ENCODE peak calls at places on chromosome 3, in five cellular contexts. One of them, this sample, is unnamed.

GRCh38 chr3:158489181-158489580 is 81.8 kb upstream of the MLF1 start:
- DNase-seq in T1000: no peak
- DNase-seq in dorsolateral prefrontal cortex: no peak
- DNase-seq in hypothalamus: no peak
- DNase-seq in midbrain: no peak
- DNase-seq in this sample: no peak

GRCh38 chr3:77648214-77648613 is 608.3 kb downstream of the ROBO2 start:
- DNase-seq in T1000: no peak
- DNase-seq in dorsolateral prefrontal cortex: no peak
- DNase-seq in hypothalamus: no peak
- DNase-seq in midbrain: no peak
- DNase-seq in this sample: no peak

GRCh38 chr3:189393598-189393997 is 221.8 kb downstream of the TPRG1 start:
- DNase-seq in hypothalamus: no peak
- DNase-seq in midbrain: no peak
- DNase-seq in dorsolateral prefrontal cortex: no peak
- DNase-seq in T1000: no peak
- DNase-seq in this sample: peak

GRCh38 chr3:153293222-153293621 is 131.2 kb downstream of the RAP2B start:
- DNase-seq in hypothalamus: no peak
- DNase-seq in T1000: no peak
- DNase-seq in midbrain: no peak
- DNase-seq in dorsolateral prefrontal cortex: no peak
- DNase-seq in this sample: no peak

GRCh38 chr3:175526609-175527280 is 667.6 kb downstream of the NAALADL2 start:
- DNase-seq in hypothalamus: no peak
- DNase-seq in dorsolateral prefrontal cortex: no peak
- DNase-seq in T1000: no peak
- DNase-seq in midbrain: peak
- DNase-seq in this sample: no peak

GRCh38 chr3:64685800-64686445 is 1.9 kb downstream of the ADAMTS9 start:
- DNase-seq in dorsolateral prefrontal cortex: peak
- DNase-seq in T1000: peak
- DNase-seq in hypothalamus: peak
- DNase-seq in midbrain: peak
- DNase-seq in this sample: peak

GRCh38 chr3:4752201-4753072 is 226.8 kb upstream of the BHLHE40 start:
- DNase-seq in midbrain: no peak
- DNase-seq in hypothalamus: no peak
- DNase-seq in dorsolateral prefrontal cortex: no peak
- DNase-seq in T1000: no peak
- DNase-seq in this sample: peak

GRCh38 chr3:59884409-59884808 is 834.6 kb upstream of the CFAP20DC start:
- DNase-seq in midbrain: no peak
- DNase-seq in T1000: no peak
- DNase-seq in dorsolateral prefrontal cortex: no peak
- DNase-seq in hypothalamus: no peak
- DNase-seq in this sample: no peak

GRCh38 chr3:24845524-24846155 is 351.0 kb upstream of the THRB start:
- DNase-seq in midbrain: no peak
- DNase-seq in T1000: no peak
- DNase-seq in dorsolateral prefrontal cortex: no peak
- DNase-seq in hypothalamus: no peak
- DNase-seq in this sample: no peak

GRCh38 chr3:181948286-181948685 is 236.6 kb downstream of the SOX2 start:
- DNase-seq in hypothalamus: no peak
- DNase-seq in T1000: no peak
- DNase-seq in midbrain: no peak
- DNase-seq in dorsolateral prefrontal cortex: no peak
- DNase-seq in this sample: peak

GRCh38 chr3:197874653-197875052 is 75.3 kb upstream of the RPL35A start:
- DNase-seq in dorsolateral prefrontal cortex: no peak
- DNase-seq in midbrain: no peak
- DNase-seq in T1000: no peak
- DNase-seq in hypothalamus: no peak
- DNase-seq in this sample: no peak

GRCh38 chr3:14849831-14850230 is 31.1 kb downstream of the FGD5 start:
- DNase-seq in T1000: no peak
- DNase-seq in hypothalamus: no peak
- DNase-seq in midbrain: no peak
- DNase-seq in dorsolateral prefrontal cortex: no peak
- DNase-seq in this sample: no peak

GRCh38 chr3:172305552-172305951 is 142.7 kb downstream of the GHSR start:
- DNase-seq in hypothalamus: no peak
- DNase-seq in midbrain: no peak
- DNase-seq in T1000: no peak
- DNase-seq in dorsolateral prefrontal cortex: no peak
- DNase-seq in this sample: peak

GRCh38 chr3:4864503-4864902 is 114.7 kb upstream of the BHLHE40 start:
- DNase-seq in midbrain: no peak
- DNase-seq in hypothalamus: no peak
- DNase-seq in dorsolateral prefrontal cortex: no peak
- DNase-seq in T1000: no peak
- DNase-seq in this sample: no peak

GRCh38 chr3:111069974-111070751 is 1.5 kb upstream of the NECTIN3 start:
- DNase-seq in midbrain: peak
- DNase-seq in T1000: no peak
- DNase-seq in dorsolateral prefrontal cortex: no peak
- DNase-seq in hypothalamus: peak
- DNase-seq in this sample: peak

GRCh38 chr3:116148881-116149530 is 296.3 kb downstream of the LSAMP start:
- DNase-seq in hypothalamus: no peak
- DNase-seq in dorsolateral prefrontal cortex: no peak
- DNase-seq in T1000: no peak
- DNase-seq in midbrain: no peak
- DNase-seq in this sample: no peak

GRCh38 chr3:53890726-53891499 is 746 bp downstream of the SELENOK start:
- DNase-seq in T1000: no peak
- DNase-seq in midbrain: no peak
- DNase-seq in dorsolateral prefrontal cortex: no peak
- DNase-seq in hypothalamus: no peak
- DNase-seq in this sample: peak

GRCh38 chr3:52456169-52456799 is 880 bp downstream of the NISCH start:
- DNase-seq in T1000: no peak
- DNase-seq in midbrain: no peak
- DNase-seq in hypothalamus: no peak
- DNase-seq in dorsolateral prefrontal cortex: no peak
- DNase-seq in this sample: peak

GRCh38 chr3:2247831-2248230 is 149.2 kb downstream of the CNTN4 start:
- DNase-seq in hypothalamus: no peak
- DNase-seq in midbrain: no peak
- DNase-seq in T1000: no peak
- DNase-seq in dorsolateral prefrontal cortex: no peak
- DNase-seq in this sample: peak

GRCh38 chr3:48468329-48468731 is 21.8 kb downstream of the ATRIP start:
- DNase-seq in hypothalamus: no peak
- DNase-seq in dorsolateral prefrontal cortex: no peak
- DNase-seq in midbrain: no peak
- DNase-seq in T1000: no peak
- DNase-seq in this sample: no peak

GRCh38 chr3:165206454-165207266 is 10.5 kb upstream of the SLITRK3 start:
- DNase-seq in hypothalamus: peak
- DNase-seq in T1000: no peak
- DNase-seq in midbrain: peak
- DNase-seq in dorsolateral prefrontal cortex: peak
- DNase-seq in this sample: peak

GRCh38 chr3:57961828-57962447 is 46.3 kb upstream of the FLNB start:
- DNase-seq in T1000: no peak
- DNase-seq in hypothalamus: no peak
- DNase-seq in dorsolateral prefrontal cortex: no peak
- DNase-seq in midbrain: no peak
- DNase-seq in this sample: no peak

GRCh38 chr3:38126121-38126892 is 10.6 kb downstream of the ACAA1 start:
- DNase-seq in T1000: no peak
- DNase-seq in midbrain: no peak
- DNase-seq in hypothalamus: no peak
- DNase-seq in dorsolateral prefrontal cortex: no peak
- DNase-seq in this sample: no peak

GRCh38 chr3:53495518-53496501 is 1.4 kb downstream of the CACNA1D start:
- DNase-seq in midbrain: peak
- DNase-seq in hypothalamus: peak
- DNase-seq in dorsolateral prefrontal cortex: peak
- DNase-seq in T1000: no peak
- DNase-seq in this sample: peak

GRCh38 chr3:188510366-188510765 is 356.4 kb downstream of the LPP start:
- DNase-seq in hypothalamus: no peak
- DNase-seq in T1000: no peak
- DNase-seq in dorsolateral prefrontal cortex: no peak
- DNase-seq in midbrain: no peak
- DNase-seq in this sample: peak

GRCh38 chr3:4421121-4421520 is 45.9 kb downstream of the SUMF1 start:
- DNase-seq in hypothalamus: no peak
- DNase-seq in T1000: no peak
- DNase-seq in midbrain: no peak
- DNase-seq in dorsolateral prefrontal cortex: no peak
- DNase-seq in this sample: no peak

GRCh38 chr3:134029256-134029733 is 430 bp downstream of the SLCO2A1 start:
- DNase-seq in hypothalamus: no peak
- DNase-seq in midbrain: no peak
- DNase-seq in dorsolateral prefrontal cortex: no peak
- DNase-seq in T1000: no peak
- DNase-seq in this sample: peak

GRCh38 chr3:146513386-146514051 is 30.9 kb downstream of the PLSCR1 start:
- DNase-seq in dorsolateral prefrontal cortex: no peak
- DNase-seq in hypothalamus: no peak
- DNase-seq in T1000: no peak
- DNase-seq in midbrain: no peak
- DNase-seq in this sample: no peak

This sample was measured in hepatocyte.